ENCODE peak calls at places on chromosomes 12 and 14, in four cellular contexts. W is transverse colon, C is left ventricle myocardium inferior, M is HCT116. P is an unnamed sample.

GRCh38 chr12:106288134-106288509 is 14.4 kb upstream of the TCP11L2 start:
- DNase-seq in W (no peak), C (no peak), M (no peak), P (no peak)

GRCh38 chr12:112862570-112863137 is 44.1 kb upstream of the OAS1 start:
- DNase-seq in W (no peak), C (no peak), M (no peak), P (no peak)

GRCh38 chr12:102916252-102917025 is 605 bp downstream of the PAH start:
- DNase-seq in W (no peak), C (no peak), M (no peak), P (no peak)

GRCh38 chr14:74574706-74575105 is 37.3 kb downstream of the LTBP2 start:
- DNase-seq in W (no peak), C (no peak), M (no peak), P (no peak)

GRCh38 chr12:121549075-121549474 is 31.7 kb downstream of the KDM2B start:
- DNase-seq in W (no peak), C (no peak), M (no peak), P (no peak)

GRCh38 chr14:100737526-100737925 is 10.8 kb downstream of the DLK1 start:
- DNase-seq in W (no peak), C (no peak), M (no peak), P (no peak)

GRCh38 chr12:39610626-39611025 is 9.0 kb downstream of the ABCD2 start:
- DNase-seq in W (no peak), C (no peak), M (no peak), P (no peak)

GRCh38 chr12:56115329-56115728 is 1.1 kb upstream of the RPL41 start:
- DNase-seq in W (no peak), C (no peak), M (no peak), P (no peak)

GRCh38 chr12:83040339-83040738 is 353.6 kb downstream of the TMTC2 start:
- DNase-seq in W (no peak), C (no peak), M (no peak), P (no peak)

GRCh38 chr12:15044461-15044860 is 71.6 kb downstream of the PDE6H start:
- DNase-seq in W (no peak), C (no peak), M (no peak), P (no peak)

GRCh38 chr12:115752913-115753726 is 524.4 kb downstream of the MED13L start:
- DNase-seq in W (peak; percentile 14), C (no peak), M (peak; percentile 42), P (peak; percentile 53)

GRCh38 chr12:116674643-116675183 is 63.2 kb downstream of the SPRING1 start:
- DNase-seq in W (no peak), C (no peak), M (no peak), P (no peak)

GRCh38 chr12:66636771-66637170 is 42.1 kb downstream of the GRIP1 start:
- DNase-seq in W (no peak), C (peak; percentile 38), M (no peak), P (no peak)

GRCh38 chr14:98548071-98548686 is 723.8 kb downstream of the BCL11B start:
- DNase-seq in W (no peak), C (no peak), M (no peak), P (no peak)

GRCh38 chr14:86654558-86655184 is 1124.7 kb downstream of the FLRT2 start:
- DNase-seq in W (peak; percentile 35), C (peak; percentile 23), M (peak; percentile 0), P (peak; percentile 50)

GRCh38 chr14:76500011-76500410 is 124.1 kb downstream of the ESRRB start:
- DNase-seq in W (no peak), C (no peak), M (no peak), P (peak; percentile 74)

GRCh38 chr14:55781046-55781445 is 201.0 kb downstream of the KTN1 start:
- DNase-seq in W (no peak), C (no peak), M (no peak), P (no peak)

GRCh38 chr14:36396798-36397197 is 76.4 kb upstream of the MBIP start:
- DNase-seq in W (no peak), C (no peak), M (no peak), P (no peak)

GRCh38 chr12:70448371-70448770 is 82.3 kb downstream of the KCNMB4 start:
- DNase-seq in W (no peak), C (no peak), M (no peak), P (no peak)

GRCh38 chr12:123441523-123442164 is 5.2 kb upstream of the RILPL2 start:
- DNase-seq in W (no peak), C (no peak), M (no peak), P (no peak)

GRCh38 chr12:117494833-117495714 is 133.6 kb upstream of the NOS1 start:
- DNase-seq in W (peak; percentile 9), C (no peak), M (no peak), P (no peak)

GRCh38 chr12:56590237-56590830 is 39.8 kb downstream of the BAZ2A start:
- DNase-seq in W (no peak), C (no peak), M (no peak), P (no peak)

GRCh38 chr12:113043240-113043639 is 13.3 kb upstream of the DTX1 start:
- DNase-seq in W (no peak), C (no peak), M (no peak), P (no peak)

GRCh38 chr14:23347406-23348296 is 5.0 kb downstream of the SLC22A17 start:
- DNase-seq in W (no peak), C (no peak), M (no peak), P (no peak)

GRCh38 chr12:64824500-64825142 is at the start of gene TBC1D30:
- DNase-seq in W (no peak), C (no peak), M (no peak), P (no peak)

GRCh38 chr12:132329036-132329738 is at the start of gene GALNT9:
- DNase-seq in W (no peak), C (no peak), M (no peak), P (no peak)

GRCh38 chr12:87671757-87672156 is 357.4 kb downstream of the C12orf50 start:
- DNase-seq in W (no peak), C (no peak), M (no peak), P (no peak)

GRCh38 chr14:93953739-93954515 is 22.4 kb downstream of the ASB2 start:
- DNase-seq in W (no peak), C (no peak), M (no peak), P (no peak)

GRCh38 chr12:131395971-131396573 is 314.8 kb upstream of the SFSWAP start:
- DNase-seq in W (no peak), C (no peak), M (no peak), P (no peak)

GRCh38 chr14:29856516-29856915 is 71.1 kb downstream of the PRKD1 start:
- DNase-seq in W (no peak), C (no peak), M (no peak), P (no peak)
- H3K4me1 ChIP-seq in W (no peaks in the 10 kb centered on the region), C (no peaks in the 10 kb centered on the region), M (no peaks in the 10 kb centered on the region), P (no peaks in the 10 kb centered on the region)

DNA sequence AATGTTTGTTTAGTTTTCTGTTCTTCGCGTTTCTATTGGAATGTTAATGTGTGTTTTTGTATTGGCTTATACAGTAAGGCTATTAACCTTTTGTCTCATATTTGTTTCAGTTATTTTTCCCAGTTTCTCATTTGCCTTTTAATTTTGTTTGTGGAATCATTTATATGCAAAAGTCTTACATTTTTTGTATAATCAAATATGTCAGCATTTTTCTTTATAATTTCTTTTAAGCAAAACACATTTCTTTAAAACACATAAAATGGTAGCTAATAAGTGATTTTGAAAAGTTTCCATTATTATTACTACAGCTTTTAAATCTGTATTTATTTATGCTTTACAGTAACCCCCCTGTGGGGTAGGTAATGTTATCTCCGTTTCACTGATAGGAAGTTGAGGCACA is 433.8 kb downstream of the RAD51B start:
- DNase-seq in W (no peak), C (no peak), M (no peak), P (no peak)
- H3K4me1 ChIP-seq in W (peaks cover 32% of the 10 kb centered on the region), C (peaks cover 36% of the 10 kb centered on the region), M (peaks cover 71% of the 10 kb centered on the region), P (peaks cover 47% of the 10 kb centered on the region)

GRCh38 chr12:59079472-59079871 is 159.2 kb upstream of the LRIG3 start:
- DNase-seq in W (no peak), C (no peak), M (no peak), P (no peak)
- H3K4me1 ChIP-seq in W (peaks cover 44% of the 10 kb centered on the region), C (no peaks in the 10 kb centered on the region), M (no peaks in the 10 kb centered on the region), P (peaks cover 36% of the 10 kb centered on the region)

GRCh38 chr12:96218989-96219678 is 25.0 kb downstream of the ELK3 start:
- DNase-seq in W (no peak), C (no peak), M (no peak), P (no peak)

GRCh38 chr12:96219700-96220206 is 25.6 kb downstream of the ELK3 start:
- DNase-seq in W (no peak), C (no peak), M (peak; percentile 90), P (peak; percentile 97)

GRCh38 chr12:96221391-96221790 is 27.2 kb downstream of the ELK3 start:
- DNase-seq in W (no peak), C (no peak), M (no peak), P (no peak)

GRCh38 chr12:96223411-96224218 is 29.4 kb downstream of the ELK3 start:
- DNase-seq in W (no peak), C (no peak), M (no peak), P (no peak)

GRCh38 chr12:96220902-96221301 is 26.7 kb downstream of the ELK3 start:
- DNase-seq in W (no peak), C (peak; percentile 86), M (no peak), P (no peak)
- H3K4me1 ChIP-seq in W (peaks cover 5% of the 10 kb centered on the region), C (peaks cover 87% of the 10 kb centered on the region), M (peaks cover 34% of the 10 kb centered on the region), P (peaks cover 27% of the 10 kb centered on the region)

GRCh38 chr14:73241481-73242165 is 4.3 kb downstream of the PAPLN start:
- DNase-seq in W (no peak), C (no peak), M (no peak), P (no peak)
- H3K4me1 ChIP-seq in W (peaks cover 19% of the 10 kb centered on the region), C (peaks cover 47% of the 10 kb centered on the region), M (peaks cover 18% of the 10 kb centered on the region), P (peaks cover 36% of the 10 kb centered on the region)

P was measured in SJSA1.